ENCODE peak calls at places on chromosomes 16 and 17, in ten cellular contexts. One of them, this sample, is unnamed.
A peak's percentile ranks its signal among the peaks of the same experiment; 100 is the strongest.

GRCh38 chr17:73594025-73594424 is 50.2 kb downstream of the SDK2 start:
- DNase-seq in endodermal cell: peak; percentile 71
- DNase-seq in activated CD8-positive, alpha-beta T cell treated with anti-CD3 and anti-CD28 coated beads for 36 hours: no peak
- DNase-seq in WERI-Rb-1: no peak
- DNase-seq in pancreas: no peak
- DNase-seq in lower leg skin: no peak
- DNase-seq in left ventricle myocardium inferior: no peak
- DNase-seq in tibial artery: no peak
- DNase-seq in astrocyte of the cerebellum: no peak
- DNase-seq in sigmoid colon: no peak
- DNase-seq in this sample: no peak

GRCh38 chr17:38601539-38602351 is 4.0 kb downstream of the SRCIN1 start:
- DNase-seq in activated CD8-positive, alpha-beta T cell treated with anti-CD3 and anti-CD28 coated beads for 36 hours: peak; percentile 21
- DNase-seq in astrocyte of the cerebellum: no peak
- DNase-seq in WERI-Rb-1: peak; percentile 87
- DNase-seq in left ventricle myocardium inferior: no peak
- DNase-seq in tibial artery: no peak
- DNase-seq in pancreas: no peak
- DNase-seq in sigmoid colon: no peak
- DNase-seq in lower leg skin: no peak
- DNase-seq in endodermal cell: peak; percentile 89
- DNase-seq in this sample: no peak

GRCh38 chr17:67386965-67387551 is 10.0 kb downstream of the PITPNC1 start:
- DNase-seq in tibial artery: no peak
- DNase-seq in sigmoid colon: no peak
- DNase-seq in astrocyte of the cerebellum: no peak
- DNase-seq in activated CD8-positive, alpha-beta T cell treated with anti-CD3 and anti-CD28 coated beads for 36 hours: peak; percentile 82
- DNase-seq in left ventricle myocardium inferior: peak; percentile 36
- DNase-seq in WERI-Rb-1: peak; percentile 80
- DNase-seq in pancreas: no peak
- DNase-seq in endodermal cell: peak; percentile 92
- DNase-seq in lower leg skin: no peak
- DNase-seq in this sample: no peak

GRCh38 chr17:50044483-50044882 is 11.4 kb upstream of the ITGA3 start:
- DNase-seq in lower leg skin: no peak
- DNase-seq in WERI-Rb-1: no peak
- DNase-seq in sigmoid colon: no peak
- DNase-seq in endodermal cell: no peak
- DNase-seq in activated CD8-positive, alpha-beta T cell treated with anti-CD3 and anti-CD28 coated beads for 36 hours: no peak
- DNase-seq in tibial artery: no peak
- DNase-seq in astrocyte of the cerebellum: no peak
- DNase-seq in left ventricle myocardium inferior: no peak
- DNase-seq in pancreas: no peak
- DNase-seq in this sample: no peak

GRCh38 chr17:45294506-45294905 is 22.3 kb downstream of the MAP3K14 start:
- DNase-seq in WERI-Rb-1: no peak
- DNase-seq in astrocyte of the cerebellum: peak; percentile 85
- DNase-seq in lower leg skin: no peak
- DNase-seq in sigmoid colon: no peak
- DNase-seq in tibial artery: no peak
- DNase-seq in endodermal cell: no peak
- DNase-seq in activated CD8-positive, alpha-beta T cell treated with anti-CD3 and anti-CD28 coated beads for 36 hours: no peak
- DNase-seq in left ventricle myocardium inferior: peak; percentile 20
- DNase-seq in pancreas: peak; percentile 82
- DNase-seq in this sample: no peak

GRCh38 chr16:17475104-17475503 is 4.3 kb upstream of the XYLT1 start:
- DNase-seq in endodermal cell: no peak
- DNase-seq in WERI-Rb-1: no peak
- DNase-seq in sigmoid colon: no peak
- DNase-seq in tibial artery: no peak
- DNase-seq in activated CD8-positive, alpha-beta T cell treated with anti-CD3 and anti-CD28 coated beads for 36 hours: peak; percentile 38
- DNase-seq in pancreas: no peak
- DNase-seq in lower leg skin: peak; percentile 63
- DNase-seq in left ventricle myocardium inferior: no peak
- DNase-seq in astrocyte of the cerebellum: no peak
- DNase-seq in this sample: no peak

GRCh38 chr17:27293359-27293897 is 486 bp upstream of the WSB1 start:
- DNase-seq in sigmoid colon: peak; percentile 71
- DNase-seq in pancreas: peak; percentile 29
- DNase-seq in astrocyte of the cerebellum: no peak
- DNase-seq in WERI-Rb-1: no peak
- DNase-seq in left ventricle myocardium inferior: no peak
- DNase-seq in endodermal cell: peak; percentile 64
- DNase-seq in activated CD8-positive, alpha-beta T cell treated with anti-CD3 and anti-CD28 coated beads for 36 hours: peak; percentile 9
- DNase-seq in lower leg skin: no peak
- DNase-seq in tibial artery: no peak
- DNase-seq in this sample: no peak

GRCh38 chr16:57873218-57873617 is 70.9 kb upstream of the KIFC3 start:
- DNase-seq in astrocyte of the cerebellum: no peak
- DNase-seq in left ventricle myocardium inferior: no peak
- DNase-seq in sigmoid colon: no peak
- DNase-seq in lower leg skin: no peak
- DNase-seq in endodermal cell: peak; percentile 79
- DNase-seq in pancreas: no peak
- DNase-seq in WERI-Rb-1: no peak
- DNase-seq in tibial artery: no peak
- DNase-seq in activated CD8-positive, alpha-beta T cell treated with anti-CD3 and anti-CD28 coated beads for 36 hours: no peak
- DNase-seq in this sample: no peak

GRCh38 chr16:88561485-88562369 is 8.5 kb upstream of the ZC3H18 start:
- DNase-seq in astrocyte of the cerebellum: peak; percentile 20
- DNase-seq in activated CD8-positive, alpha-beta T cell treated with anti-CD3 and anti-CD28 coated beads for 36 hours: peak; percentile 58
- DNase-seq in WERI-Rb-1: peak; percentile 30
- DNase-seq in pancreas: no peak
- DNase-seq in sigmoid colon: no peak
- DNase-seq in tibial artery: peak; percentile 43
- DNase-seq in left ventricle myocardium inferior: no peak
- DNase-seq in lower leg skin: peak; percentile 87
- DNase-seq in endodermal cell: peak; percentile 74
- DNase-seq in this sample: no peak

GRCh38 chr16:57335361-57335760 is 23.2 kb upstream of the CCL22 start:
- DNase-seq in lower leg skin: no peak
- DNase-seq in endodermal cell: no peak
- DNase-seq in activated CD8-positive, alpha-beta T cell treated with anti-CD3 and anti-CD28 coated beads for 36 hours: no peak
- DNase-seq in astrocyte of the cerebellum: no peak
- DNase-seq in pancreas: no peak
- DNase-seq in left ventricle myocardium inferior: no peak
- DNase-seq in tibial artery: no peak
- DNase-seq in sigmoid colon: no peak
- DNase-seq in WERI-Rb-1: no peak
- DNase-seq in this sample: no peak

GRCh38 chr16:49849709-49850108 is 6.2 kb downstream of the ZNF423 start:
- DNase-seq in left ventricle myocardium inferior: no peak
- DNase-seq in activated CD8-positive, alpha-beta T cell treated with anti-CD3 and anti-CD28 coated beads for 36 hours: no peak
- DNase-seq in sigmoid colon: no peak
- DNase-seq in pancreas: no peak
- DNase-seq in tibial artery: no peak
- DNase-seq in astrocyte of the cerebellum: no peak
- DNase-seq in lower leg skin: no peak
- DNase-seq in endodermal cell: no peak
- DNase-seq in WERI-Rb-1: no peak
- DNase-seq in this sample: no peak

GRCh38 chr16:57536306-57537193 is at the start of gene CCDC102A:
- DNase-seq in endodermal cell: peak; percentile 79
- DNase-seq in astrocyte of the cerebellum: no peak
- DNase-seq in tibial artery: no peak
- DNase-seq in activated CD8-positive, alpha-beta T cell treated with anti-CD3 and anti-CD28 coated beads for 36 hours: peak; percentile 76
- DNase-seq in lower leg skin: peak; percentile 91
- DNase-seq in left ventricle myocardium inferior: peak; percentile 40
- DNase-seq in WERI-Rb-1: peak; percentile 20
- DNase-seq in sigmoid colon: no peak
- DNase-seq in pancreas: no peak
- DNase-seq in this sample: peak; percentile 23

GRCh38 chr16:10172848-10173655 is 9.2 kb downstream of the GRIN2A start:
- DNase-seq in left ventricle myocardium inferior: no peak
- DNase-seq in sigmoid colon: no peak
- DNase-seq in astrocyte of the cerebellum: peak; percentile 65
- DNase-seq in pancreas: no peak
- DNase-seq in endodermal cell: peak; percentile 72
- DNase-seq in lower leg skin: no peak
- DNase-seq in tibial artery: no peak
- DNase-seq in WERI-Rb-1: no peak
- DNase-seq in activated CD8-positive, alpha-beta T cell treated with anti-CD3 and anti-CD28 coated beads for 36 hours: no peak
- DNase-seq in this sample: no peak

GRCh38 chr17:4986403-4986802 is 1.1 kb downstream of the CAMTA2 start:
- DNase-seq in WERI-Rb-1: no peak
- DNase-seq in left ventricle myocardium inferior: no peak
- DNase-seq in astrocyte of the cerebellum: no peak
- DNase-seq in activated CD8-positive, alpha-beta T cell treated with anti-CD3 and anti-CD28 coated beads for 36 hours: no peak
- DNase-seq in pancreas: no peak
- DNase-seq in tibial artery: no peak
- DNase-seq in endodermal cell: no peak
- DNase-seq in sigmoid colon: peak; percentile 64
- DNase-seq in lower leg skin: no peak
- DNase-seq in this sample: no peak

GRCh38 chr16:81480856-81481821 is 36.5 kb downstream of the CMIP start:
- DNase-seq in lower leg skin: no peak
- DNase-seq in sigmoid colon: peak; percentile 81
- DNase-seq in pancreas: peak; percentile 66
- DNase-seq in tibial artery: peak; percentile 63
- DNase-seq in left ventricle myocardium inferior: no peak
- DNase-seq in activated CD8-positive, alpha-beta T cell treated with anti-CD3 and anti-CD28 coated beads for 36 hours: peak; percentile 59
- DNase-seq in astrocyte of the cerebellum: no peak
- DNase-seq in WERI-Rb-1: no peak
- DNase-seq in endodermal cell: no peak
- DNase-seq in this sample: no peak

GRCh38 chr16:70331588-70332358 is 14.9 kb upstream of the DDX19A start:
- DNase-seq in activated CD8-positive, alpha-beta T cell treated with anti-CD3 and anti-CD28 coated beads for 36 hours: peak; percentile 24
- DNase-seq in astrocyte of the cerebellum: no peak
- DNase-seq in lower leg skin: no peak
- DNase-seq in tibial artery: no peak
- DNase-seq in sigmoid colon: no peak
- DNase-seq in WERI-Rb-1: peak; percentile 28
- DNase-seq in endodermal cell: peak; percentile 69
- DNase-seq in left ventricle myocardium inferior: no peak
- DNase-seq in pancreas: no peak
- DNase-seq in this sample: no peak
- TF ChIP-seq CTCF in activated CD8-positive, alpha-beta T cell treated with anti-CD3 and anti-CD28 coated beads for 36 hours: peak; percentile 59
- TF ChIP-seq CTCF in astrocyte of the cerebellum: peak; percentile 62
- TF ChIP-seq CTCF in lower leg skin: no peak
- TF ChIP-seq CTCF in tibial artery: no peak
- TF ChIP-seq CTCF in sigmoid colon: peak; percentile 37
- TF ChIP-seq CTCF in WERI-Rb-1: peak; percentile 48
- TF ChIP-seq CTCF in endodermal cell: peak; percentile 79
- TF ChIP-seq CTCF in left ventricle myocardium inferior: peak; percentile 63
- TF ChIP-seq CTCF in pancreas: no peak
- TF ChIP-seq CTCF in this sample: no peak

GRCh38 chr17:1170739-1171138 is 9.0 kb downstream of the ABR start:
- DNase-seq in lower leg skin: no peak
- DNase-seq in astrocyte of the cerebellum: no peak
- DNase-seq in pancreas: no peak
- DNase-seq in left ventricle myocardium inferior: no peak
- DNase-seq in tibial artery: no peak
- DNase-seq in WERI-Rb-1: no peak
- DNase-seq in sigmoid colon: no peak
- DNase-seq in activated CD8-positive, alpha-beta T cell treated with anti-CD3 and anti-CD28 coated beads for 36 hours: peak; percentile 20
- DNase-seq in endodermal cell: peak; percentile 77
- DNase-seq in this sample: no peak
- TF ChIP-seq CTCF in lower leg skin: no peak
- TF ChIP-seq CTCF in astrocyte of the cerebellum: peak; percentile 7
- TF ChIP-seq CTCF in pancreas: no peak
- TF ChIP-seq CTCF in left ventricle myocardium inferior: no peak
- TF ChIP-seq CTCF in tibial artery: no peak
- TF ChIP-seq CTCF in WERI-Rb-1: peak; percentile 52
- TF ChIP-seq CTCF in sigmoid colon: no peak
- TF ChIP-seq CTCF in activated CD8-positive, alpha-beta T cell treated with anti-CD3 and anti-CD28 coated beads for 36 hours: peak; percentile 39
- TF ChIP-seq CTCF in endodermal cell: peak; percentile 76
- TF ChIP-seq CTCF in this sample: no peak

GRCh38 chr16:85674418-85674755 is 14.4 kb downstream of the GINS2 start:
- DNase-seq in astrocyte of the cerebellum: no peak
- DNase-seq in pancreas: no peak
- DNase-seq in sigmoid colon: no peak
- DNase-seq in tibial artery: no peak
- DNase-seq in endodermal cell: no peak
- DNase-seq in lower leg skin: no peak
- DNase-seq in activated CD8-positive, alpha-beta T cell treated with anti-CD3 and anti-CD28 coated beads for 36 hours: no peak
- DNase-seq in WERI-Rb-1: no peak
- DNase-seq in left ventricle myocardium inferior: no peak
- DNase-seq in this sample: no peak

GRCh38 chr16:85676466-85676865 is 12.3 kb downstream of the GINS2 start:
- DNase-seq in astrocyte of the cerebellum: no peak
- DNase-seq in endodermal cell: no peak
- DNase-seq in WERI-Rb-1: no peak
- DNase-seq in sigmoid colon: no peak
- DNase-seq in left ventricle myocardium inferior: no peak
- DNase-seq in activated CD8-positive, alpha-beta T cell treated with anti-CD3 and anti-CD28 coated beads for 36 hours: no peak
- DNase-seq in tibial artery: no peak
- DNase-seq in pancreas: no peak
- DNase-seq in lower leg skin: no peak
- DNase-seq in this sample: no peak

GRCh38 chr16:85673529-85674417 is 15.0 kb downstream of the GINS2 start:
- DNase-seq in tibial artery: no peak
- DNase-seq in pancreas: peak; percentile 87
- DNase-seq in WERI-Rb-1: no peak
- DNase-seq in lower leg skin: no peak
- DNase-seq in astrocyte of the cerebellum: no peak
- DNase-seq in left ventricle myocardium inferior: peak; percentile 60
- DNase-seq in sigmoid colon: no peak
- DNase-seq in activated CD8-positive, alpha-beta T cell treated with anti-CD3 and anti-CD28 coated beads for 36 hours: no peak
- DNase-seq in endodermal cell: no peak
- DNase-seq in this sample: no peak

GRCh38 chr16:85674828-85675227 is 13.9 kb downstream of the GINS2 start:
- DNase-seq in left ventricle myocardium inferior: no peak
- DNase-seq in lower leg skin: no peak
- DNase-seq in pancreas: no peak
- DNase-seq in endodermal cell: no peak
- DNase-seq in WERI-Rb-1: no peak
- DNase-seq in sigmoid colon: no peak
- DNase-seq in activated CD8-positive, alpha-beta T cell treated with anti-CD3 and anti-CD28 coated beads for 36 hours: no peak
- DNase-seq in tibial artery: no peak
- DNase-seq in astrocyte of the cerebellum: no peak
- DNase-seq in this sample: no peak

DNA sequence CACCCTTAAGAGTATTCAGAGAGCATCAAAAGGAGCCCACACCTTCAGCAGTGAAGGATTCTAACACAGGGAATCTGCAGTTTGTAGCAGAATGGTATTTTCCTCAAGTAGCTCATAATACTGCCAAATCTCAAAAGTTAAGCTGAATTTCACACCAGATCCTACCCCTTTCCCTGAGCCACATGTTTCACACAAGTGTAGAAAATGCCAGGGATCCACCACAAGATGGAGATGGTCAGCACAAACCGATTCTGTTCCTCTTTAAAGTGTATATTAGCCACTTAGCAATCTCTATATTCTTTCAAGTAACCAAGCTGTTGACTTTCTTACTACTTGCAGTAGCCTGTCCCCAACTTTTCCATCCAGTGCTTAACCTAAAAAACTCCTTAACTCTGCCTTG is 13.2 kb downstream of the GINS2 start:
- DNase-seq in tibial artery: no peak
- DNase-seq in WERI-Rb-1: no peak
- DNase-seq in pancreas: no peak
- DNase-seq in left ventricle myocardium inferior: no peak
- DNase-seq in lower leg skin: no peak
- DNase-seq in endodermal cell: no peak
- DNase-seq in astrocyte of the cerebellum: peak; percentile 23
- DNase-seq in activated CD8-positive, alpha-beta T cell treated with anti-CD3 and anti-CD28 coated beads for 36 hours: no peak
- DNase-seq in sigmoid colon: no peak
- DNase-seq in this sample: no peak
- TF ChIP-seq CTCF in tibial artery: no peak
- TF ChIP-seq CTCF in WERI-Rb-1: peak; percentile 28
- TF ChIP-seq CTCF in pancreas: no peak
- TF ChIP-seq CTCF in left ventricle myocardium inferior: peak; percentile 49
- TF ChIP-seq CTCF in lower leg skin: no peak
- TF ChIP-seq CTCF in endodermal cell: peak; percentile 73
- TF ChIP-seq CTCF in astrocyte of the cerebellum: peak; percentile 68
- TF ChIP-seq CTCF in activated CD8-positive, alpha-beta T cell treated with anti-CD3 and anti-CD28 coated beads for 36 hours: no peak
- TF ChIP-seq CTCF in sigmoid colon: no peak
- TF ChIP-seq CTCF in this sample: no peak

GRCh38 chr16:67150058-67150832 is 553 bp downstream of the B3GNT9 start:
- DNase-seq in pancreas: peak; percentile 36
- DNase-seq in WERI-Rb-1: no peak
- DNase-seq in lower leg skin: peak; percentile 89
- DNase-seq in left ventricle myocardium inferior: peak; percentile 56
- DNase-seq in sigmoid colon: peak; percentile 78
- DNase-seq in tibial artery: peak; percentile 50
- DNase-seq in activated CD8-positive, alpha-beta T cell treated with anti-CD3 and anti-CD28 coated beads for 36 hours: peak; percentile 74
- DNase-seq in endodermal cell: peak; percentile 93
- DNase-seq in astrocyte of the cerebellum: no peak
- DNase-seq in this sample: no peak
- TF ChIP-seq CTCF in pancreas: no peak
- TF ChIP-seq CTCF in WERI-Rb-1: peak; percentile 11
- TF ChIP-seq CTCF in lower leg skin: no peak
- TF ChIP-seq CTCF in left ventricle myocardium inferior: no peak
- TF ChIP-seq CTCF in sigmoid colon: no peak
- TF ChIP-seq CTCF in tibial artery: no peak
- TF ChIP-seq CTCF in activated CD8-positive, alpha-beta T cell treated with anti-CD3 and anti-CD28 coated beads for 36 hours: peak; percentile 43
- TF ChIP-seq CTCF in endodermal cell: peak; percentile 54
- TF ChIP-seq CTCF in astrocyte of the cerebellum: no peak
- TF ChIP-seq CTCF in this sample: no peak